ENCODE peak calls at places on chromosome 15, in ten cellular contexts. N, W, G, S, H, K, J, Z, X and Q are unnamed samples.

GRCh38 chr15:65194826-65195541 is 9.8 kb upstream of the CLPX start:
- DNase-seq in W (no peak), H (no peak), X (no peak), Z (no peak), G (no peak), K (no peak), J (no peak), N (no peak), S (no peak), Q (no peak)

GRCh38 chr15:31268108-31268501 is 58.5 kb upstream of the KLF13 start:
- DNase-seq in Z (peak; percentile 36), K (peak; percentile 10), W (peak; percentile 49), N (no peak), H (peak; percentile 22), J (no peak), S (no peak), G (no peak), X (no peak), Q (peak; percentile 46)

GRCh38 chr15:29821416-29822099 is 710 bp downstream of the TJP1 start:
- DNase-seq in J (no peak), H (no peak), S (peak; percentile 75), W (peak; percentile 76), K (peak; percentile 34), G (peak; percentile 86), Z (peak; percentile 82), X (no peak), N (peak; percentile 68), Q (peak; percentile 93)

GRCh38 chr15:79434361-79434760 is 2.2 kb downstream of the MINAR1 start:
- DNase-seq in Z (no peak), J (no peak), X (no peak), W (no peak), H (no peak), K (no peak), S (no peak), G (no peak), N (no peak), Q (no peak)

GRCh38 chr15:88624156-88624970 is 3.2 kb downstream of the AEN start:
- DNase-seq in S (no peak), K (peak; percentile 70), J (no peak), H (no peak), Z (peak; percentile 21), W (no peak), N (peak; percentile 56), X (no peak), G (no peak), Q (no peak)

GRCh38 chr15:44299997-44300396 is 11.5 kb downstream of the GOLM2 start:
- DNase-seq in N (no peak), K (no peak), W (no peak), S (no peak), Z (no peak), G (no peak), H (no peak), J (no peak), X (no peak), Q (no peak)

GRCh38 chr15:93837450-93837849 is 393.9 kb upstream of the MCTP2 start:
- DNase-seq in Z (no peak), X (no peak), W (no peak), K (no peak), N (no peak), J (no peak), G (no peak), S (no peak), H (no peak), Q (no peak)

GRCh38 chr15:41886741-41887140 is 7.1 kb downstream of the SPTBN5 start:
- DNase-seq in N (peak; percentile 35), K (no peak), G (no peak), X (no peak), Z (no peak), H (no peak), J (peak; percentile 98), S (no peak), W (no peak), Q (no peak)

GRCh38 chr15:49847436-49847835 is 226.6 kb downstream of the DTWD1 start:
- DNase-seq in N (no peak), H (no peak), G (no peak), W (no peak), X (no peak), Z (no peak), J (no peak), K (no peak), S (no peak), Q (no peak)

GRCh38 chr15:56495050-56495449 is 30.1 kb upstream of the MNS1 start:
- DNase-seq in K (no peak), X (no peak), W (no peak), Z (peak; percentile 53), N (no peak), G (no peak), J (no peak), S (no peak), H (no peak), Q (no peak)

GRCh38 chr15:64717130-64717529 is 58.3 kb downstream of the RBPMS2 start:
- DNase-seq in W (no peak), G (no peak), X (no peak), Z (no peak), J (no peak), K (no peak), S (no peak), N (no peak), H (no peak), Q (peak; percentile 10)

GRCh38 chr15:46365612-46366011 is 730.8 kb downstream of the SQOR start:
- DNase-seq in X (no peak), N (peak; percentile 75), K (no peak), W (no peak), H (no peak), S (no peak), J (no peak), Z (no peak), G (no peak), Q (peak; percentile 35)

GRCh38 chr15:91298101-91298500 is 198.0 kb downstream of the SV2B start:
- DNase-seq in Z (no peak), X (no peak), K (no peak), N (no peak), S (no peak), H (no peak), J (no peak), W (no peak), G (no peak), Q (no peak)

GRCh38 chr15:101371519-101371918 is 76.5 kb upstream of the SNRPA1 start:
- DNase-seq in S (no peak), N (no peak), Z (no peak), X (no peak), W (no peak), H (no peak), G (no peak), J (peak; percentile 68), K (no peak), Q (peak; percentile 58)

DNA sequence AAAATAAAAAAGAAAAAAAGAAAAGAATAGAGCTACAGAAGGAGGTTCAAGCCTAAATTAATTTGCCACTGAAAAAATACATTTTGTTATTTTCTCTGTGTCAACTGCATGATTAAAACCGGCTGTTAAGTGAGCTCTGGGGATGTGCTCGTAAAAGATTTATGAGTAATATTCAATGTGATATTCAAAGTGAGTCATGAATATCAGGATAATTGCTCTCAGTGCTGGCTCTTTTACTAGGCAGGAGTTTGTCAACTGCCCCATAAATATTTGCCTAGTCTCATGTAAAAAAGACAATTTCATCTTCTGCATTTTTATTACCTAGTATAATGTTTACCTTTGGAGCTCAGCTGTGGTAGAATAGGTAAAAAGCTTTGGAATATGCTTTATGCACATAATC is 78.9 kb downstream of the CDIN1 start:
- DNase-seq in Z (no peak), J (no peak), S (no peak), G (no peak), K (no peak), W (no peak), X (no peak), N (peak; percentile 22), H (no peak), Q (no peak)
- TF ChIP-seq CTCF in Z (no peak), J (no peak), S (no peak), G (no peak), K (no peak), W (no peak), X (no peak), N (no peak), H (no peak), Q (no peak)

DNA sequence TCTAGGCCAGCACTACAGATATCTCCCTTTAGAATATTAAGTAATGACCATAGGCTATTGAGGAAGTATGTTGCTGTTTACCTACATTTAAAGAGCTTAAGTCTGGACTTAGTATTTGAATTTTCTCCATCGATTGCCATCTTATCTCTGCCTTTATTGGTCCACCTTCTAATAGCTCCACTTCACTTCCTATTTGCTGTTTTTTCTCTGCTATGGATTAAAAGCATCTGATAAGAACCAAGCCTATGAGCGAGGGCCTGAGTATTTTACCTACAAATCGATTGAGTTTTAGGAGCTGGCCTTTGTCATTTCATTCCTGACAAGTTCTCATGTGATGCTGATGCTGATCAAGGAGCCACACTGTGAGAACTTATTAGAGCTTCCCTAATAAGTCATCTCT is 52.6 kb upstream of the AKAP13 start:
- DNase-seq in G (no peak), N (no peak), S (no peak), K (no peak), W (no peak), X (no peak), Z (no peak), J (no peak), H (no peak), Q (no peak)
- TF ChIP-seq CTCF in G (no peak), N (no peak), S (no peak), K (no peak), W (no peak), X (no peak), Z (no peak), J (no peak), H (no peak), Q (no peak)

GRCh38 chr15:80856400-80856799 is 77.2 kb downstream of the CEMIP start:
- DNase-seq in S (no peak), X (no peak), J (no peak), K (no peak), N (peak; percentile 18), Z (no peak), H (no peak), W (no peak), G (no peak), Q (no peak)
- TF ChIP-seq CTCF in S (peak; percentile 64), X (peak; percentile 18), J (peak; percentile 14), K (no peak), N (peak; percentile 47), Z (no peak), H (no peak), W (no peak), G (peak; percentile 57), Q (no peak)

GRCh38 chr15:67300266-67300914 is 45.8 kb downstream of the IQCH start:
- DNase-seq in K (no peak), S (no peak), H (no peak), W (no peak), J (no peak), Z (no peak), N (no peak), G (no peak), X (no peak), Q (no peak)

GRCh38 chr15:67304778-67305177 is 50.2 kb downstream of the IQCH start:
- DNase-seq in W (no peak), X (no peak), G (no peak), K (no peak), N (no peak), S (no peak), J (no peak), Z (no peak), H (no peak), Q (no peak)

GRCh38 chr15:67307156-67307555 is 52.6 kb downstream of the IQCH start:
- DNase-seq in S (no peak), Z (no peak), W (no peak), N (no peak), J (no peak), G (no peak), H (no peak), X (no peak), K (no peak), Q (no peak)

GRCh38 chr15:67305506-67305905 is 50.9 kb downstream of the IQCH start:
- DNase-seq in H (no peak), J (no peak), Z (no peak), X (no peak), N (no peak), S (no peak), G (no peak), K (no peak), W (no peak), Q (no peak)

GRCh38 chr15:67303490-67304363 is 49.1 kb downstream of the IQCH start:
- DNase-seq in X (peak; percentile 9), H (no peak), W (no peak), K (peak; percentile 30), S (no peak), N (peak; percentile 17), G (no peak), Z (no peak), J (no peak), Q (no peak)
- TF ChIP-seq CTCF in X (peak; percentile 53), H (no peak), W (no peak), K (peak; percentile 54), S (peak; percentile 16), N (peak; percentile 54), G (peak; percentile 67), Z (no peak), J (peak; percentile 41), Q (peak; percentile 38)